ENCODE peak calls at places on chromosomes 4 and X, in ten cellular contexts. P is GM23248; Q is left ventricle myocardium inferior; W is CD8-positive, alpha-beta T cell; C is CD8-positive, alpha-beta memory T cell; U is GM06990; M is NB4; F is dorsolateral prefrontal cortex; A is endothelial cell of umbilical vein; Z is psoas muscle. O is an unnamed sample.

GRCh38 chr4:52780206-52780605 is 29.0 kb upstream of the ERVMER34-1 start:
- DNase-seq in Z (no peak), F (peak), U (no peak), W (no peak), M (no peak), Q (peak), P (peak), A (no peak), C (no peak), O (peak)

GRCh38 chr4:48033825-48034413 is 17.3 kb downstream of the NIPAL1 start:
- DNase-seq in U (peak), C (peak), M (peak), W (peak), Z (no peak), P (peak), A (peak), Q (no peak), F (no peak), O (no peak)

GRCh38 chr4:11669156-11669555 is 240.5 kb upstream of the HS3ST1 start:
- DNase-seq in W (no peak), P (no peak), Q (no peak), Z (no peak), U (no peak), A (no peak), M (no peak), F (no peak), C (no peak), O (no peak)

GRCh38 chr4:1115528-1116293 is 2.3 kb upstream of the RNF212 start:
- DNase-seq in P (no peak), A (no peak), Z (no peak), Q (no peak), M (no peak), W (no peak), U (no peak), C (no peak), F (no peak), O (no peak)

GRCh38 chr4:11603594-11604194 is 175.0 kb upstream of the HS3ST1 start:
- DNase-seq in P (no peak), U (no peak), Q (no peak), W (no peak), Z (no peak), M (no peak), F (no peak), A (no peak), C (no peak), O (no peak)

GRCh38 chr4:94420356-94420755 is 31.4 kb upstream of the PDLIM5 start:
- DNase-seq in Q (no peak), W (no peak), F (no peak), M (no peak), U (no peak), P (peak), C (no peak), Z (no peak), A (no peak), O (no peak)

GRCh38 chrX:113743069-113743468 is 840.8 kb upstream of the HTR2C start:
- DNase-seq in U (no peak), Z (no peak), C (no peak), A (no peak), M (no peak), W (no peak), Q (no peak), F (no peak), P (no peak), O (no peak)

GRCh38 chr4:169243808-169244207 is 26.9 kb downstream of the SH3RF1 start:
- DNase-seq in M (no peak), F (no peak), A (peak), U (no peak), Z (no peak), P (peak), W (no peak), Q (no peak), C (no peak), O (peak)

GRCh38 chrX:24661292-24661691 is 14.1 kb upstream of the PCYT1B start:
- DNase-seq in U (no peak), Z (no peak), P (no peak), F (no peak), M (no peak), C (no peak), A (no peak), Q (no peak), W (no peak), O (no peak)

GRCh38 chr4:3204021-3204431 is 44.9 kb upstream of the MSANTD1 start:
- DNase-seq in Q (no peak), P (peak), M (no peak), A (no peak), U (no peak), F (no peak), Z (peak), C (no peak), W (no peak), O (peak)

GRCh38 chr4:157895205-157895604 is 277.6 kb downstream of the GASK1B start:
- DNase-seq in W (no peak), P (no peak), C (no peak), U (no peak), Q (no peak), Z (no peak), F (peak), M (no peak), A (no peak), O (no peak)

GRCh38 chrX:48492293-48492910 is 16.4 kb upstream of the PORCN start:
- DNase-seq in W (no peak), A (no peak), U (no peak), Z (no peak), F (no peak), C (no peak), P (peak), Q (no peak), M (peak), O (peak)

GRCh38 chrX:11908371-11908770 is 150.3 kb downstream of the MSL3 start:
- DNase-seq in F (no peak), A (peak), U (peak), W (no peak), Q (no peak), C (no peak), Z (no peak), M (peak), P (peak), O (no peak)

GRCh38 chr4:173859091-173859713 is 329.2 kb upstream of the HAND2 start:
- DNase-seq in U (no peak), Q (no peak), P (no peak), W (no peak), Z (no peak), F (no peak), C (no peak), A (no peak), M (no peak), O (no peak)

GRCh38 chrX:107324493-107325310 is 118.3 kb downstream of the DNAAF6 start:
- DNase-seq in Q (no peak), C (no peak), Z (no peak), A (peak), M (peak), F (peak), P (peak), U (peak), W (no peak), O (no peak)

GRCh38 chr4:56976878-56977320 is 507 bp downstream of the NOA1 start:
- DNase-seq in W (peak), U (no peak), M (no peak), P (peak), Q (peak), Z (no peak), A (peak), F (peak), C (peak), O (no peak)

GRCh38 chr4:8271821-8272220 is 2.3 kb downstream of the HTRA3 start:
- DNase-seq in M (no peak), A (no peak), Z (no peak), C (no peak), U (no peak), F (no peak), Q (no peak), P (no peak), W (no peak), O (no peak)
- H3K4me3 ChIP-seq in M (no peak), A (no peak), Z (peak), C (no peak), U (no peak), F (no peak), Q (peak), P (no peak), W (no peak), O (no peak)

GRCh38 chr4:6270691-6271121 is 1.1 kb downstream of the WFS1 start:
- DNase-seq in P (peak), Q (no peak), Z (peak), M (no peak), F (no peak), U (no peak), W (no peak), A (peak), C (no peak), O (peak)

GRCh38 chr4:6267573-6267972 is 2.1 kb upstream of the WFS1 start:
- DNase-seq in Q (no peak), W (no peak), F (no peak), C (no peak), Z (no peak), P (no peak), M (peak), A (no peak), U (no peak), O (peak)

GRCh38 chr4:6269400-6269650 is 325 bp upstream of the WFS1 start:
- DNase-seq in Q (no peak), F (no peak), C (no peak), A (no peak), P (no peak), U (no peak), M (no peak), Z (no peak), W (no peak), O (no peak)

GRCh38 chr4:6269651-6270511 is at the start of gene WFS1:
- DNase-seq in P (peak), Z (peak), F (peak), Q (peak), U (peak), A (peak), C (peak), W (peak), M (no peak), O (peak)

DNA sequence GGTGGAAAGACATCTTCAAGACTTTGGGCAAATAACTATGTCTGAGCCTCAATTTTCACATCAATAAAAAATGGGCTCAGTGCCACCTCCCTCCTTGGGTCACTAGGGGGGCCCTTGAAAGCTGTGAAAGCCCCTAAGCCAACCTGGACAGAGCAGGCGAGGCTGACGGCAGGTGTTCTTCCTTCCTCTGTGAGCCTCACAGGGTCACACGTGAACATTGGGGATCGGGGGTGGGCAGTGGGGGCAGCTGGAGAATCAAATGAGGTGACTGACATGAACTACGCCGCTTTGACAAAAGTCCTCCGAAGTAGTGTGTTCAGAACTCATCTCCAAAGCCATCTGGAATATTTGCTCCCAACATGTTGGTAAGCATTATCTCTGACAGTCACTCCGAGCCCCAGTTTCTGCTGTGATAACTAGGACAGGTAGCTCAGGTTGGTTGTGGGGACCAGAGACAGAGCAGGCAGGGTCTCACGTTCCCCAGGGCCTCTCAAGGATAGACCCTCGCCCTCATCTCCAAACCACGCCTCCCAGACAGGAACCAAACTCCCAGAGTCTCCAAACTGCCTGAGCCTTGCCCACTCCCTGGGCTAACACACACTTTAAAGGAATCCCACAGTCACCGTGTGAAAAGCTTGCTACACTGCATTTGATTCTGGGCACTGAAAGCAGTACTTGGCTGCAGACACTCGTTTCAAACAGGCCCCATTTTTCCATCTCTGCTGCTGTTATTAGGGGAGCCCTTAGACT is 825 bp upstream of the WFS1 start:
- DNase-seq in C (no peak), W (no peak), F (no peak), Q (no peak), M (no peak), P (no peak), U (no peak), Z (peak), A (no peak), O (no peak)
- H3K4me3 ChIP-seq in C (peak), W (peak), F (peak), Q (peak), M (no peak), P (peak), U (peak), Z (peak), A (no peak), O (peak)

GRCh38 chrX:13816899-13817298 is at the start of gene GPM6B:
- DNase-seq in U (no peak), C (no peak), W (no peak), A (no peak), P (no peak), Z (no peak), Q (no peak), F (peak), M (no peak), O (no peak)

GRCh38 chrX:13815664-13816063 is 1.2 kb downstream of the GPM6B start:
- DNase-seq in A (no peak), W (no peak), C (no peak), U (no peak), M (no peak), P (no peak), F (no peak), Q (no peak), Z (no peak), O (no peak)
- H3K4me3 ChIP-seq in A (no peak), W (no peak), C (no peak), U (no peak), M (no peak), P (no peak), F (peak), Q (no peak), Z (no peak), O (no peak)

DNA sequence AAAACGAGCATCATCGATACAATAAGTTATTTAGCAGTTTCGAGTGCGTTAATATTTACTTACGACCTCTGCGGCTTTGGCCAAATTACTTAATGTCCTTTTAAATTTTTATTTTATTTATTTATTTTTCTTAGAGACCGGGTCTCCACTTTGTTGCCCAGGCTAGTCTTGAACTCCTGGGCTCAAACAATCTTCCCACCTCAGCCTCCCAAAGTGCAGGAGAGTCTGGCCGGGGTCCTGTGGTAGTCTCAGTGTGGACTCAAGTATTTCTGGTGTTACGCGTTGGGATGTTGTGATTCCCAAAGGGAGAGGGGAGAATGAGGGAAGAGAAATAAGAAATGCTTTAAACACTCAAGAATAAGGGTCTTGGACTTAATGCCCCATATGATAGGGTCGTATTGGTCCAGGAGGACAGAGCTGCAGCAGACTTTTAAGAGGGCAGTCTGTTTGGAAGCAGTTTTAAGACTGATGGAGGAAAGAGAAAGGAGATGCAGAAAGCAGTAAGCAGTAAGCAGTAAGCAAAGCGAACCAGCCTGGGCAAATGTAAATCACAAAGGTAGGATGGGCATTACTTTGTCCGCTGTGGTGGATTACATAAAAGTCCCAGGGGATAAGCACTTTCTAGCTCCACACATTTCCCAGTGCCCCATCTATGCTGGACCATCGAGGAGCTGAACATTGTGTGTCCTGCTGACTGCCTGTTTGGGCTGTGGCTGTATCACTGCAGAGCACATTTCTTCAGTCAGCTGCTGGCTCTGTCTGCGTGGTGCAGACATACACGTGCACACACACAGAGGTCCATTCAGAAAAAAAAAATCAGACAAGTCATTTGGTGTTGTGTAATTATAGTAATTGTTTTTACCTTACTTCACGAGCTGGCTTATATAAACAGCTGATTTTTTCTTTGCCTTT is 767 bp upstream of the PDLIM3 start:
- DNase-seq in C (no peak), Q (peak), M (no peak), F (no peak), A (peak), Z (peak), P (peak), U (no peak), W (no peak), O (peak)
- H3K4me3 ChIP-seq in C (no peak), Q (peak), M (no peak), F (peak), A (peak), Z (peak), P (peak), U (peak), W (no peak), O (peak)